ENCODE peak calls at places on chromosomes 16 and 17, in eight cellular contexts. U is ovary; S is lung; R is A549; A is hepatocyte; V is right lobe of liver; O is BE2C; X is CD8-positive, alpha-beta T cell. D is an unnamed sample.

GRCh38 chr17:40564883-40565744 is at the start of gene CCR7:
- DNase-seq in U (no peak), S (no peak), R (no peak), A (no peak), V (no peak), O (no peak), X (peak), D (no peak)

GRCh38 chr17:16442141-16442540 is 26.8 kb downstream of the TRPV2 start:
- DNase-seq in U (no peak), S (no peak), R (no peak), A (no peak), V (no peak), O (no peak), X (no peak), D (no peak)

GRCh38 chr17:28744104-28744801 is 442 bp downstream of the TRAF4 start:
- DNase-seq in U (peak), S (peak), R (peak), A (peak), V (peak), O (peak), X (peak), D (peak)

GRCh38 chr16:65333298-65333697 is 211.4 kb upstream of the CDH11 start:
- DNase-seq in U (peak), S (no peak), R (no peak), A (no peak), V (no peak), O (no peak), X (no peak), D (no peak)

GRCh38 chr17:45704251-45704650 is 79.9 kb upstream of the CRHR1 start:
- DNase-seq in U (no peak), S (no peak), R (no peak), A (no peak), V (no peak), O (no peak), X (no peak), D (no peak)

GRCh38 chr17:21282231-21282630 is 2.3 kb upstream of the MAP2K3 start:
- DNase-seq in U (peak), S (no peak), R (peak), A (peak), V (no peak), O (no peak), X (no peak), D (no peak)

GRCh38 chr17:37792787-37793186 is 47.9 kb upstream of the HNF1B start:
- DNase-seq in U (no peak), S (no peak), R (no peak), A (no peak), V (no peak), O (no peak), X (no peak), D (no peak)

GRCh38 chr17:83061586-83061985 is 17.8 kb upstream of the METRNL start:
- DNase-seq in U (no peak), S (no peak), R (no peak), A (no peak), V (no peak), O (no peak), X (no peak), D (no peak)

GRCh38 chr16:396605-397004 is 394 bp upstream of the NME4 start:
- DNase-seq in U (peak), S (no peak), R (peak), A (peak), V (no peak), O (peak), X (no peak), D (peak)

DNA sequence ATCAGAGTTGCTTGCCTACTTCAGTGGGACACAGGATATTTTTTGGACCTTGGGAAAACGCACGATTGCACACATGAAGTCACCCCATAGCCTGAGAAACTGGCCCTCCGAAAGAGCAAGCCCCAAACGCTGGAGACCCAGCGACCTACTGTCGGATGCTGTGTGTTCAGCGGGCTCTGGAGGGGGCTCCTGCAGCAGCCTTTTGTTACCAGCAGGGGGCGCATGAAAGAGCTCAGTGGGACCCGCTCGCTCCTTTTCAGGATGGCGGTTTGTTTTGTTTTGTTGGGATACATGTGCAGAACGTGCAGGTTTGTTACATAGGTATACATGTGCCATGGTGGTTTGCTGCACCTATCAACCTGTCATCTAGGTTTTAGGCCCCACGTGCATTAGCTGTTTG is 28.4 kb downstream of the MYH3 start:
- DNase-seq in U (no peak), S (no peak), R (no peak), A (no peak), V (no peak), O (no peak), X (no peak), D (no peak)
- TF ChIP-seq CTCF in U (no peak), S (no peak), R (peak), A (peak), V (no peak), O (peak), X (no peak), D (no peak)

DNA sequence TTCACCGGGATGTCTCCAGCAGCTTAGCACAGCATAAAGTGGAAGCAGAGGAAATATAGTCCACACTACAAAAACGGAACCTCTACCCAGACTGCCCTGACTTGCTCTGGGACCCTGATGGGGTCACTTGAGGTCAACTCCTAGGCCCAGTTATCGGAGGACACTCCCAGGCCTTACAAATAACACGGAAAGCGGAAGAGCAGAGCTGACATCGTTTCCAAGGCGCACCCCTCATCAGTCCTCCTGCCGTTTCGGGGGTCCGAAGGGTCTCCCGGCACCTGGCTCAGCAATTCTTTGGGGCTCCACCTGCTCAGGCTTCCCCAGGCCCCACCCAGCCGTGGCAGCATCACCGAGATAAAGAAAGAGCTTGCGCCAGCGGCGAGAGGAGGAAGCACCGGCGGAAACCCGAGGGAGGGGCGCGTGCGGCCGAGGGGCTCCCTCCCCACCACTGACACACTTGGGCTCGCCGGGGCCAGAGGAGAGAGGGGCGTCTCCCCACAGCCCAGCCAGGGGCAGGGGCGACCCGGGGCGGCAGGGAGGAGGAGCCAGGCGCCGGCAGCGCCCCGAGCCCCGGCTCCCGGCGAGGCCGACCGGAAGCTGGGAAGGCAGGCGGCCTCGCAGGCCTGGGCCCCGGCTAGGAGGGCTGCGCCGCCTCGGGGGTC is 727 bp downstream of the CORO7 start:
- DNase-seq in U (peak), S (peak), R (peak), A (peak), V (peak), O (no peak), X (peak), D (no peak)
- TF ChIP-seq CTCF in U (no peak), S (no peak), R (no peak), A (no peak), V (no peak), O (no peak), X (no peak), D (no peak)

GRCh38 chr16:87956771-87957279 is 5.6 kb downstream of the BANP start:
- DNase-seq in U (no peak), S (no peak), R (peak), A (peak), V (no peak), O (peak), X (no peak), D (no peak)
- TF ChIP-seq CTCF in U (no peak), S (no peak), R (peak), A (peak), V (no peak), O (peak), X (peak), D (peak)

GRCh38 chr17:7548585-7549400 is at the start of gene TNFSF12:
- DNase-seq in U (peak), S (peak), R (no peak), A (peak), V (peak), O (no peak), X (peak), D (no peak)
- TF ChIP-seq CTCF in U (no peak), S (no peak), R (peak), A (no peak), V (peak), O (no peak), X (no peak), D (no peak)

GRCh38 chr17:17985555-17985954 is 12.9 kb downstream of the DRC3 start:
- DNase-seq in U (no peak), S (no peak), R (no peak), A (no peak), V (no peak), O (no peak), X (no peak), D (no peak)
- TF ChIP-seq CTCF in U (no peak), S (no peak), R (peak), A (no peak), V (no peak), O (peak), X (no peak), D (peak)

DNA sequence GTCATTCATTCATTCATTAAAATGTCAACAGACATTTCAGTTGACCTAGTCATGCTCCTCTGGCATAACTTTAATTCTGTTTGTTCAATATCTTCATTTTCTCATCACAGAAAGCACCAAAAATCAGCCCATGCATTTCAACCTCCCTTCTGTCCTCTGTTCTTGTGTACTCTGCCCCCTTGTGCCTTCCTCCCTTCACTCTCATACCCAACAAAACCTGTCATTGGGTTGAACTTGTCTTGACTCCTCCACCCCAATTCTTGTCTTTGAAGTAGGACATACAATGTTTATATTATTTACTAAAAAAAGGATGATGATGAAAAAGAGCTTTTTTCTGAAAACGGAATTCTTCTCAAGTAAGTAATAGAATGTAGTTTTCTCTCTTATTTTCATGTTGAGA is 43.8 kb downstream of the COX10 start:
- DNase-seq in U (no peak), S (no peak), R (no peak), A (no peak), V (no peak), O (no peak), X (no peak), D (no peak)
- TF ChIP-seq CTCF in U (no peak), S (no peak), R (no peak), A (no peak), V (no peak), O (no peak), X (no peak), D (no peak)

GRCh38 chr17:7293131-7293557 is 1.3 kb downstream of the YBX2 start:
- DNase-seq in U (no peak), S (no peak), R (no peak), A (no peak), V (no peak), O (no peak), X (no peak), D (peak)

GRCh38 chr17:7293821-7294613 is 422 bp downstream of the YBX2 start:
- DNase-seq in U (no peak), S (no peak), R (no peak), A (peak), V (no peak), O (no peak), X (no peak), D (peak)

GRCh38 chr17:7295230-7296180 is 1.1 kb upstream of the YBX2 start:
- DNase-seq in U (no peak), S (no peak), R (no peak), A (no peak), V (no peak), O (no peak), X (no peak), D (no peak)

GRCh38 chr17:7294614-7295153 is at the start of gene YBX2:
- DNase-seq in U (peak), S (no peak), R (peak), A (peak), V (peak), O (peak), X (peak), D (peak)

DNA sequence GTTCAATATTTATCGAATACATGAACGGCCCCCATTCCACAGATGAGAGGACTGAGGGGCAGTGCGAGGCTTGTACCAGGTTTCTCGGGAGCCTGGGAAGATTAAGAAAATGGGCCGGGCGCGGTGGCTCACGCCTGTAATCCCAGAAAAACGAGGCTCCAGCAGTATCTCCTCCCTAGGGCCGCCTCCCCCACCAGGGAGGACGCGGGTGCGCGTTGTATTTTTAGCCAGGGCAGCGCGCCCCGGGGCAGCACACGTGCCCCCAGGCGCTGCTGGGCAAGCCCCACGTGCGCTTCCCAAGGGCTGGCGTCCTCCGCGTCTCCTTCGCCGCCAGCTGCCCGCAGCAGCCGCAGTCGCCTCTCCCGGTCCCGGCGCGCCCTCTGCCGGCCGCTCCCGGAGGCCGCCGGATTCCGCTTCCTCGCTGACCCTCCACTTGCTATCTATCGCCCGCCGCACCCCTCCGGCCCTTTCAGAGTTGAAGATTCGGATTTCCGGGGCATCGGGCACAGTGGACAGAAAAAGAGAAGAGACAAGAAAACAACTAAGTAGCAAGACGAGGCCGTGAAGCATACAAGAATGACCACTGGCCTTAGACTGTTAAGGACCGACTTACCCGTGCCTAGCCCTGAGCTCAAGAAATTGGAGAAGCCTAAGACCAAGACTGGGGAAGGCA is 1.9 kb upstream of the YBX2 start:
- DNase-seq in U (peak), S (peak), R (peak), A (peak), V (peak), O (peak), X (peak), D (peak)
- TF ChIP-seq CTCF in U (peak), S (peak), R (peak), A (peak), V (peak), O (peak), X (peak), D (peak)

GRCh38 chr17:2040942-2041560 is 771 bp upstream of the OVCA2 start:
- DNase-seq in U (peak), S (no peak), R (no peak), A (no peak), V (no peak), O (no peak), X (no peak), D (no peak)

GRCh38 chr17:2043785-2044184 is 2.0 kb downstream of the OVCA2 start:
- DNase-seq in U (no peak), S (no peak), R (peak), A (no peak), V (no peak), O (no peak), X (no peak), D (no peak)

GRCh38 chr17:2044263-2044894 is 2.6 kb downstream of the OVCA2 start:
- DNase-seq in U (peak), S (no peak), R (no peak), A (no peak), V (no peak), O (no peak), X (no peak), D (no peak)

GRCh38 chr17:2041561-2042354 is at the start of gene OVCA2:
- DNase-seq in U (peak), S (peak), R (peak), A (peak), V (peak), O (peak), X (peak), D (peak)

DNA sequence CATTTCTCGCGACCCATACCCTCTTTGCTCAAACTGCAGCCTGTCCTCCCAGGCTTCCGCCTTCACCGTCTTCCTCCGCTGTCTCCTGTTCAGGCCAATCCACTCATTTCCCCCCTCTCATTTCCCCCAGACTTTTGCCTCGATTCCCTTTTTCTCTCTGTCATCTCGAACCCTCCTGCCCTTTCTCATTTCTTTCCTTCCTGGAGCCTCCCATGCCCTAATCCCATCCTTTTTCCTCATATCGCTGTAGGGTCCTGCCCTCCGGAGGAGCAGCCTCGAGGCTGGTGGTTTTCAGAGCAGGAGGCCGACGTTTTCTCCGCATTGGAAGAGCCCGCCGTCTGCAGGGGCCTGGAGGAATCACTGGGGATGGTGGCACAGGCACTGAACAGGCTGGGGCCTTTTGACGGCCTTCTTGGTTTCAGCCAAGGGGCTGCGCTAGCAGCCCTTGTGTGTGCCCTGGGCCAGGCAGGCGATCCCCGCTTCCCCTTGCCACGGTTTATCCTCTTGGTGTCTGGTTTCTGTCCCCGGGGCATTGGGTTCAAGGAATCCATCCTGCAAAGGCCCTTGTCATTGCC is 620 bp downstream of the OVCA2 start:
- DNase-seq in U (peak), S (no peak), R (peak), A (peak), V (no peak), O (peak), X (no peak), D (no peak)
- TF ChIP-seq CTCF in U (no peak), S (no peak), R (no peak), A (peak), V (no peak), O (peak), X (no peak), D (no peak)

DNA sequence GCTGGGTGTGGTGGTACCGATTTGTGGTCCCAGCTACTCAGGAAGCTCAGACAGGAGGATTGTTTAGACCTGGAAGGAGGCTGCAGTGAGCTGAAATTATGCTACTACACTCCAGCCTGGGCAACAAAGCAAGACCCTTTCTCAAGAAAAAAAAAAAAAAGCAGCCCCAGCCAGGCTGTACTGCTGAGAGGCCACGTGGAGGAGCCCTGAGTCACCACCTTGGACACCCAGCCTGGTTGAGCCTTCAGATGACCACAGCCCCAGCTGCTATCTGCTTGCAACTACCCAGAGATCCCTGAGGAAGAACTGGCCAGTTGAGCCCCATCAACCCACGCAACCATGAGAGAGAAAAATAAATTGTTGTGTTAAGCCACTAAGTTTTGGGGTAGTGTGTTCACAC is 23.6 kb upstream of the GPRC5C start:
- DNase-seq in U (no peak), S (peak), R (peak), A (peak), V (no peak), O (no peak), X (no peak), D (no peak)
- TF ChIP-seq CTCF in U (no peak), S (no peak), R (peak), A (peak), V (no peak), O (no peak), X (no peak), D (no peak)